ENCODE peak calls at places on chromosomes 6 and 20, in seven cellular contexts. One of them, this sample, is unnamed.

GRCh38 chr6:3813150-3813780 is 35.9 kb upstream of the FAM50B start:
- DNase-seq in lower lobe of right lung: no peak
- DNase-seq in memory B cell: no peak
- DNase-seq in heart left ventricle: peak
- DNase-seq in H9: no peak
- DNase-seq in anterior cingulate cortex: no peak
- DNase-seq in cardiac fibroblast: no peak
- DNase-seq in this sample: no peak

GRCh38 chr20:51586005-51586440 is 43.5 kb upstream of the NFATC2 start:
- DNase-seq in lower lobe of right lung: no peak
- DNase-seq in memory B cell: no peak
- DNase-seq in heart left ventricle: no peak
- DNase-seq in H9: no peak
- DNase-seq in anterior cingulate cortex: no peak
- DNase-seq in cardiac fibroblast: peak
- DNase-seq in this sample: peak

GRCh38 chr6:157644043-157644810 is 178.8 kb upstream of the SNX9 start:
- DNase-seq in lower lobe of right lung: no peak
- DNase-seq in memory B cell: no peak
- DNase-seq in heart left ventricle: no peak
- DNase-seq in H9: no peak
- DNase-seq in anterior cingulate cortex: no peak
- DNase-seq in cardiac fibroblast: peak
- DNase-seq in this sample: no peak

GRCh38 chr6:1519597-1519996 is 90.1 kb upstream of the FOXC1 start:
- DNase-seq in lower lobe of right lung: no peak
- DNase-seq in memory B cell: no peak
- DNase-seq in heart left ventricle: no peak
- DNase-seq in H9: no peak
- DNase-seq in anterior cingulate cortex: no peak
- DNase-seq in cardiac fibroblast: no peak
- DNase-seq in this sample: no peak

GRCh38 chr6:84304881-84305280 is 77.4 kb upstream of the CEP162 start:
- DNase-seq in lower lobe of right lung: no peak
- DNase-seq in memory B cell: no peak
- DNase-seq in heart left ventricle: no peak
- DNase-seq in H9: no peak
- DNase-seq in anterior cingulate cortex: no peak
- DNase-seq in cardiac fibroblast: no peak
- DNase-seq in this sample: no peak

GRCh38 chr20:49354673-49355072 is 76.8 kb upstream of the ZNFX1 start:
- DNase-seq in lower lobe of right lung: no peak
- DNase-seq in memory B cell: no peak
- DNase-seq in heart left ventricle: no peak
- DNase-seq in H9: no peak
- DNase-seq in anterior cingulate cortex: no peak
- DNase-seq in cardiac fibroblast: no peak
- DNase-seq in this sample: no peak

GRCh38 chr20:20095114-20095872 is 43.0 kb downstream of the CFAP61 start:
- DNase-seq in lower lobe of right lung: no peak
- DNase-seq in memory B cell: no peak
- DNase-seq in heart left ventricle: no peak
- DNase-seq in H9: no peak
- DNase-seq in anterior cingulate cortex: no peak
- DNase-seq in cardiac fibroblast: no peak
- DNase-seq in this sample: no peak

GRCh38 chr6:30213654-30213998 is 420 bp upstream of the TRIM26 start:
- DNase-seq in lower lobe of right lung: no peak
- DNase-seq in memory B cell: no peak
- DNase-seq in heart left ventricle: no peak
- DNase-seq in H9: no peak
- DNase-seq in anterior cingulate cortex: no peak
- DNase-seq in cardiac fibroblast: no peak
- DNase-seq in this sample: no peak

GRCh38 chr6:170470673-170471072 is 82.4 kb downstream of the PSMB1 start:
- DNase-seq in lower lobe of right lung: no peak
- DNase-seq in memory B cell: no peak
- DNase-seq in heart left ventricle: no peak
- DNase-seq in H9: no peak
- DNase-seq in anterior cingulate cortex: no peak
- DNase-seq in cardiac fibroblast: peak
- DNase-seq in this sample: no peak

GRCh38 chr20:41046716-41047115 is 18.1 kb downstream of the TOP1 start:
- DNase-seq in lower lobe of right lung: no peak
- DNase-seq in memory B cell: no peak
- DNase-seq in heart left ventricle: no peak
- DNase-seq in H9: no peak
- DNase-seq in anterior cingulate cortex: no peak
- DNase-seq in cardiac fibroblast: peak
- DNase-seq in this sample: no peak

GRCh38 chr6:41042167-41042566 is at the start of gene TSPO2:
- DNase-seq in lower lobe of right lung: no peak
- DNase-seq in memory B cell: no peak
- DNase-seq in heart left ventricle: no peak
- DNase-seq in H9: no peak
- DNase-seq in anterior cingulate cortex: no peak
- DNase-seq in cardiac fibroblast: no peak
- DNase-seq in this sample: no peak

GRCh38 chr6:120556491-120556890 is 777.8 kb downstream of the TBC1D32 start:
- DNase-seq in lower lobe of right lung: no peak
- DNase-seq in memory B cell: no peak
- DNase-seq in heart left ventricle: no peak
- DNase-seq in H9: no peak
- DNase-seq in anterior cingulate cortex: no peak
- DNase-seq in cardiac fibroblast: no peak
- DNase-seq in this sample: no peak